ENCODE peak calls at places on chromosomes 1 and 21, in ten cellular contexts. O, W, S, E, L, V, J, X, Q and M are unnamed samples.

GRCh38 chr1:55140546-55140983 is 74.6 kb downstream of the USP24 start:
- DNase-seq in V (peak; percentile 37), X (peak; percentile 19), L (peak; percentile 62), S (peak; percentile 85), Q (peak; percentile 43), J (peak; percentile 53), O (peak; percentile 24), W (peak; percentile 87), E (peak; percentile 96), M (no peak)

GRCh38 chr1:59444520-59444919 is 147.6 kb downstream of the FGGY start:
- DNase-seq in L (no peak), J (no peak), E (no peak), Q (no peak), X (no peak), W (no peak), V (no peak), O (no peak), S (no peak), M (no peak)

GRCh38 chr1:24635195-24635843 is 7.8 kb upstream of the SRRM1 start:
- DNase-seq in W (no peak), E (peak; percentile 88), O (no peak), Q (peak; percentile 72), V (no peak), J (no peak), S (peak; percentile 60), L (no peak), X (no peak), M (no peak)

GRCh38 chr1:203702130-203702577 is 62.8 kb upstream of the LAX1 start:
- DNase-seq in V (peak; percentile 36), S (peak; percentile 26), X (no peak), J (peak; percentile 79), L (peak; percentile 75), E (peak; percentile 86), O (peak; percentile 56), Q (peak; percentile 55), W (peak; percentile 76), M (peak; percentile 62)

GRCh38 chr1:1597275-1597930 is 2.5 kb downstream of the FNDC10 start:
- DNase-seq in L (no peak), E (peak; percentile 76), O (no peak), Q (peak; percentile 76), W (no peak), J (no peak), V (no peak), X (no peak), S (no peak), M (no peak)

GRCh38 chr1:207673399-207673798 is 28.5 kb downstream of the CR1L start:
- DNase-seq in O (no peak), V (no peak), W (no peak), E (no peak), S (no peak), Q (no peak), X (no peak), J (no peak), L (no peak), M (no peak)

GRCh38 chr21:45333583-45334121 is 46.0 kb upstream of the POFUT2 start:
- DNase-seq in Q (no peak), X (peak; percentile 3), W (peak; percentile 62), E (no peak), O (no peak), S (no peak), J (no peak), L (no peak), V (no peak), M (no peak)

GRCh38 chr1:232327296-232327695 is 302.6 kb downstream of the SIPA1L2 start:
- DNase-seq in O (no peak), L (no peak), Q (no peak), S (no peak), X (no peak), V (no peak), W (no peak), J (no peak), E (no peak), M (no peak)

GRCh38 chr21:46515109-46515508 is 56.4 kb downstream of the DIP2A start:
- DNase-seq in V (no peak), S (no peak), Q (no peak), E (no peak), J (no peak), X (peak; percentile 52), W (peak; percentile 72), O (no peak), L (no peak), M (no peak)

GRCh38 chr1:43704838-43705237 is 2.5 kb upstream of the ST3GAL3 start:
- DNase-seq in L (no peak), E (peak; percentile 17), W (no peak), X (no peak), O (no peak), V (no peak), Q (no peak), S (no peak), J (no peak), M (no peak)
- TF ChIP-seq CTCF in L (no peak), E (no peak), W (no peak), X (no peak), O (no peak), V (peak; percentile 45), Q (no peak), S (peak; percentile 14), J (no peak), M (no peak)

GRCh38 chr21:41974752-41975053 is 20.9 kb upstream of the C2CD2 start:
- DNase-seq in V (no peak), J (no peak), O (no peak), W (no peak), X (no peak), E (no peak), S (no peak), L (no peak), Q (peak; percentile 12), M (no peak)

GRCh38 chr21:41975391-41976272 is 21.8 kb upstream of the C2CD2 start:
- DNase-seq in S (no peak), V (no peak), W (no peak), L (no peak), X (no peak), E (peak; percentile 22), O (no peak), J (peak; percentile 56), Q (peak; percentile 24), M (no peak)

GRCh38 chr21:41973427-41973831 is 19.6 kb upstream of the C2CD2 start:
- DNase-seq in J (no peak), V (no peak), S (no peak), L (no peak), X (no peak), Q (peak; percentile 16), O (no peak), E (no peak), W (no peak), M (no peak)

GRCh38 chr21:41972511-41973205 is 18.8 kb upstream of the C2CD2 start:
- DNase-seq in O (no peak), V (no peak), E (no peak), L (no peak), W (no peak), Q (peak; percentile 12), S (no peak), J (no peak), X (no peak), M (no peak)

GRCh38 chr21:41973861-41974751 is 20.3 kb upstream of the C2CD2 start:
- DNase-seq in V (no peak), O (no peak), Q (peak; percentile 69), X (peak; percentile 59), J (no peak), S (no peak), E (peak; percentile 69), L (no peak), W (no peak), M (no peak)
- TF ChIP-seq CTCF in V (no peak), O (peak; percentile 19), Q (no peak), X (no peak), J (no peak), S (peak; percentile 13), E (peak; percentile 35), L (peak; percentile 33), W (no peak), M (no peak)

DNA sequence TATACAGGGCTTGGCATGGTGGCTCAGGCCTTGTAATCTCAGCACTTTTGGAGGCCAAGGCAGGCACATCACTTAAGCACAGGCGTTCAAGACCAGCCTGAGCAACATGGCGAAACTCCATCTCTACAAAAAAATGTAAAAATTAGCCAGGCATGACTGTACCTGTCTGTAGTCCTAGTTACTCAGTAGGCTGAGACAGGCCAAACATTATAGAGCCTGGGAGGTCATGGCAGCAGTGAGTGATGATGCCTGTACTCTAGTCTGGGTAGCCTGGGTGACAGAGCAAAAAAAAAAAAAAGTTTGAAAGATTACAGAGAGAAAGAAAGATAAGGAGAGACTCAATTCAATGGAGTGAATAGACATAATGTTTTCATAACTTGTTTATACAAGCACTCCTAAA is 556.5 kb upstream of the BRINP3 start:
- DNase-seq in W (no peak), L (no peak), Q (no peak), X (no peak), O (no peak), S (no peak), J (no peak), E (no peak), V (no peak), M (no peak)
- TF ChIP-seq CTCF in W (no peak), L (no peak), Q (no peak), X (no peak), O (no peak), S (no peak), J (no peak), E (no peak), V (no peak), M (no peak)

GRCh38 chr1:14420686-14421085 is 177.8 kb upstream of the KAZN start:
- DNase-seq in W (no peak), J (no peak), X (no peak), Q (no peak), L (no peak), V (no peak), E (no peak), O (no peak), S (no peak), M (no peak)

GRCh38 chr1:14412235-14412634 is 186.2 kb upstream of the KAZN start:
- DNase-seq in Q (no peak), L (no peak), J (no peak), W (no peak), V (no peak), S (no peak), X (no peak), E (no peak), O (no peak), M (no peak)

GRCh38 chr1:14413809-14414208 is 184.7 kb upstream of the KAZN start:
- DNase-seq in J (no peak), S (peak; percentile 12), V (no peak), L (no peak), Q (no peak), E (no peak), O (no peak), X (no peak), W (no peak), M (no peak)

GRCh38 chr1:14415396-14415795 is 183.1 kb upstream of the KAZN start:
- DNase-seq in V (no peak), L (no peak), S (no peak), X (no peak), Q (no peak), E (peak; percentile 80), J (peak; percentile 20), W (no peak), O (no peak), M (no peak)
- TF ChIP-seq CTCF in V (peak; percentile 16), L (peak; percentile 26), S (no peak), X (no peak), Q (no peak), E (peak; percentile 86), J (no peak), W (no peak), O (peak; percentile 27), M (no peak)

DNA sequence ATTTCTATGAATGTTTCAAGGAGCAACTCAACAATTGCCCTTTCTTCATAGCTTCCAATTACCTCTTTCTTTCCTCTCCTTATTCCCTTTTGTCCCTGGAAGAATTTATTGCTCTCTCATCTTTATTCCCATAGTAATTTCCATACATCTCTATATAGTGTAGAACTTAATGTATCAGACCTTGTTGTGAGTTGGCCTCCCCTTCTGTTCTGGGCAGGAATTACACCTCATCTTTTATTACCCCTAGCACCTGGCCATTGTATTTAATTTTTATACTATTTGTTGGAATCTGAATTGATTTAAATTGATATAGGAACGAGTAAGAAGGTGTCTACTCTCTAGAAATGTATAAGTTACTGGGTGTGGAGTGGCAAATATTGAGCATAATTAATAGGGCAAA is 114.5 kb downstream of the CACHD1 start:
- DNase-seq in J (no peak), E (peak; percentile 43), L (no peak), O (no peak), W (no peak), V (no peak), Q (no peak), X (no peak), S (no peak), M (no peak)
- TF ChIP-seq CTCF in J (no peak), E (peak; percentile 63), L (peak; percentile 39), O (no peak), W (no peak), V (peak; percentile 13), Q (no peak), X (peak; percentile 11), S (peak; percentile 2), M (no peak)